ENCODE peak calls at places on chromosomes 13 and 19, in ten cellular contexts. B, D, F, U, Q, N, J, P, O and G are unnamed samples.

GRCh38 chr19:4174895-4175668 is 7.3 kb downstream of the SIRT6 start:
- DNase-seq in B (no peak), D (no peak), F (no peak), U (no peak), Q (no peak), N (no peak), J (no peak), P (no peak), O (no peak), G (no peak)

GRCh38 chr19:799076-799881 is 2.0 kb downstream of the PTBP1 start:
- DNase-seq in B (no peak), D (peak), F (peak), U (no peak), Q (peak), N (no peak), J (peak), P (no peak), O (peak), G (no peak)

GRCh38 chr13:75365724-75366173 is 116.2 kb downstream of the TBC1D4 start:
- DNase-seq in B (no peak), D (peak), F (no peak), U (no peak), Q (peak), N (no peak), J (no peak), P (peak), O (peak), G (no peak)

GRCh38 chr13:72129117-72129516 is 262.1 kb upstream of the DACH1 start:
- DNase-seq in B (no peak), D (no peak), F (no peak), U (no peak), Q (no peak), N (no peak), J (no peak), P (no peak), O (no peak), G (no peak)

GRCh38 chr19:16671652-16672274 is 10.8 kb downstream of the TMEM38A start:
- DNase-seq in B (no peak), D (no peak), F (no peak), U (no peak), Q (no peak), N (no peak), J (no peak), P (no peak), O (no peak), G (no peak)

GRCh38 chr19:33486936-33487793 is 34.4 kb downstream of the PEPD start:
- DNase-seq in B (no peak), D (no peak), F (no peak), U (peak), Q (no peak), N (no peak), J (no peak), P (no peak), O (no peak), G (no peak)

GRCh38 chr13:70890289-70890688 is 782.0 kb upstream of the KLHL1 start:
- DNase-seq in B (no peak), D (no peak), F (no peak), U (no peak), Q (no peak), N (no peak), J (no peak), P (no peak), O (no peak), G (no peak)

GRCh38 chr19:46118136-46118535 is 6.4 kb downstream of the IGFL3 start:
- DNase-seq in B (no peak), D (no peak), F (no peak), U (no peak), Q (no peak), N (no peak), J (no peak), P (no peak), O (no peak), G (no peak)

GRCh38 chr13:76954568-76954967 is 6.3 kb downstream of the ACOD1 start:
- DNase-seq in B (no peak), D (no peak), F (no peak), U (no peak), Q (no peak), N (no peak), J (no peak), P (no peak), O (no peak), G (no peak)

GRCh38 chr19:56566904-56567273 is 379 bp upstream of the ZNF470 start:
- DNase-seq in B (no peak), D (peak), F (peak), U (peak), Q (no peak), N (peak), J (no peak), P (peak), O (no peak), G (peak)

GRCh38 chr19:44694184-44694579 is 4.8 kb upstream of the CEACAM16 start:
- DNase-seq in B (no peak), D (peak), F (no peak), U (no peak), Q (no peak), N (no peak), J (peak), P (no peak), O (no peak), G (no peak)

GRCh38 chr13:48662226-48662625 is 8.5 kb downstream of the CYSLTR2 start:
- DNase-seq in B (no peak), D (no peak), F (no peak), U (no peak), Q (no peak), N (no peak), J (no peak), P (no peak), O (no peak), G (no peak)

GRCh38 chr19:13430790-13431582 is 75.3 kb downstream of the CACNA1A start:
- DNase-seq in B (no peak), D (peak), F (peak), U (peak), Q (peak), N (peak), J (peak), P (peak), O (peak), G (peak)

GRCh38 chr19:11479470-11480080 is 1.3 kb downstream of the ELAVL3 start:
- DNase-seq in B (no peak), D (no peak), F (peak), U (no peak), Q (no peak), N (peak), J (peak), P (no peak), O (no peak), G (no peak)

GRCh38 chr19:34482380-34483250 is 1.1 kb downstream of the WTIP start:
- DNase-seq in B (no peak), D (peak), F (peak), U (no peak), Q (peak), N (peak), J (no peak), P (no peak), O (peak), G (no peak)

GRCh38 chr13:104296301-104296700 is 1230.1 kb upstream of the SLC10A2 start:
- DNase-seq in B (no peak), D (no peak), F (no peak), U (no peak), Q (no peak), N (no peak), J (no peak), P (no peak), O (no peak), G (no peak)

GRCh38 chr19:33715462-33715861 is 81.2 kb upstream of the KCTD15 start:
- DNase-seq in B (no peak), D (no peak), F (no peak), U (no peak), Q (no peak), N (no peak), J (no peak), P (no peak), O (no peak), G (no peak)

GRCh38 chr13:82751221-82751620 is 1131.1 kb downstream of the SLITRK1 start:
- DNase-seq in B (no peak), D (no peak), F (no peak), U (no peak), Q (no peak), N (no peak), J (no peak), P (no peak), O (no peak), G (no peak)

GRCh38 chr13:30618938-30619289 is 1.2 kb downstream of the USPL1 start:
- DNase-seq in B (no peak), D (no peak), F (no peak), U (no peak), Q (no peak), N (no peak), J (no peak), P (no peak), O (no peak), G (no peak)

GRCh38 chr19:41309225-41310030 is 544 bp upstream of the CCDC97 start:
- DNase-seq in B (no peak), D (no peak), F (no peak), U (no peak), Q (no peak), N (no peak), J (no peak), P (no peak), O (peak), G (no peak)

GRCh38 chr13:44420376-44421220 is 47.0 kb downstream of the SERP2 start:
- DNase-seq in B (no peak), D (no peak), F (no peak), U (no peak), Q (no peak), N (no peak), J (no peak), P (no peak), O (peak), G (no peak)

GRCh38 chr19:51325161-51325979 is 13.9 kb downstream of the IGLON5 start:
- DNase-seq in B (no peak), D (no peak), F (no peak), U (no peak), Q (no peak), N (no peak), J (no peak), P (no peak), O (no peak), G (peak)

GRCh38 chr13:37715606-37716015 is 117.0 kb upstream of the POSTN start:
- DNase-seq in B (no peak), D (peak), F (no peak), U (no peak), Q (peak), N (no peak), J (no peak), P (peak), O (no peak), G (no peak)

GRCh38 chr13:19061278-19061677 is 120.3 kb downstream of the TUBA3C start:
- DNase-seq in B (no peak), D (no peak), F (no peak), U (no peak), Q (no peak), N (no peak), J (no peak), P (no peak), O (no peak), G (no peak)

GRCh38 chr19:10343495-10343894 is 4.1 kb upstream of the ICAM3 start:
- DNase-seq in B (no peak), D (no peak), F (no peak), U (no peak), Q (no peak), N (no peak), J (no peak), P (no peak), O (no peak), G (no peak)

GRCh38 chr19:41219924-41220567 is 1.0 kb downstream of the AXL start:
- DNase-seq in B (no peak), D (peak), F (no peak), U (no peak), Q (peak), N (no peak), J (peak), P (peak), O (peak), G (no peak)

GRCh38 chr13:34469212-34469983 is 472.7 kb upstream of the NBEA start:
- DNase-seq in B (no peak), D (peak), F (no peak), U (no peak), Q (no peak), N (no peak), J (no peak), P (no peak), O (no peak), G (no peak)

GRCh38 chr13:76820759-76821158 is 65.4 kb downstream of the KCTD12 start:
- DNase-seq in B (no peak), D (peak), F (no peak), U (no peak), Q (no peak), N (no peak), J (no peak), P (no peak), O (peak), G (no peak)

GRCh38 chr19:2491130-2491801 is 15.3 kb downstream of the GADD45B start:
- DNase-seq in B (no peak), D (peak), F (no peak), U (peak), Q (peak), N (no peak), J (no peak), P (peak), O (peak), G (no peak)

GRCh38 chr19:37943480-37943879 is 36.5 kb downstream of the SIPA1L3 start:
- DNase-seq in B (no peak), D (no peak), F (no peak), U (no peak), Q (no peak), N (no peak), J (peak), P (no peak), O (no peak), G (no peak)

GRCh38 chr19:50667177-50667758 is 18.0 kb downstream of the C19orf81 start:
- DNase-seq in B (no peak), D (no peak), F (peak), U (no peak), Q (no peak), N (no peak), J (no peak), P (no peak), O (no peak), G (no peak)

GRCh38 chr19:44582581-44583265 is 30.6 kb upstream of the IGSF23 start:
- DNase-seq in B (no peak), D (peak), F (peak), U (no peak), Q (no peak), N (peak), J (peak), P (no peak), O (no peak), G (no peak)

GRCh38 chr19:57559008-57559403 is 657 bp downstream of the ZNF550 start:
- DNase-seq in B (no peak), D (peak), F (peak), U (peak), Q (no peak), N (peak), J (peak), P (peak), O (peak), G (no peak)

GRCh38 chr13:28161370-28161769 is 23.0 kb downstream of the PAN3 start:
- DNase-seq in B (no peak), D (peak), F (no peak), U (no peak), Q (peak), N (no peak), J (no peak), P (no peak), O (peak), G (no peak)

GRCh38 chr19:32916969-32917611 is 47.5 kb upstream of the SLC7A9 start:
- DNase-seq in B (no peak), D (peak), F (no peak), U (no peak), Q (no peak), N (no peak), J (no peak), P (no peak), O (no peak), G (no peak)

GRCh38 chr13:76672422-76672821 is 213.8 kb downstream of the KCTD12 start:
- DNase-seq in B (no peak), D (peak), F (no peak), U (no peak), Q (peak), N (no peak), J (no peak), P (no peak), O (peak), G (no peak)

GRCh38 chr13:30660796-30661195 is 43.1 kb downstream of the USPL1 start:
- DNase-seq in B (no peak), D (no peak), F (no peak), U (no peak), Q (no peak), N (no peak), J (no peak), P (no peak), O (no peak), G (no peak)

GRCh38 chr19:6963937-6964336 is 57.3 kb downstream of the MBD3L2B start:
- DNase-seq in B (no peak), D (no peak), F (no peak), U (no peak), Q (no peak), N (peak), J (peak), P (no peak), O (no peak), G (no peak)
- TF ChIP-seq CTCF in B (no peak), D (peak), F (no peak), U (peak), Q (no peak), N (no peak), J (peak), P (peak), O (peak), G (peak)

GRCh38 chr13:112843392-112844250 is 125.4 kb upstream of the MCF2L start:
- DNase-seq in B (no peak), D (no peak), F (no peak), U (no peak), Q (no peak), N (no peak), J (no peak), P (no peak), O (no peak), G (no peak)

GRCh38 chr13:112844411-112844810 is 124.6 kb upstream of the MCF2L start:
- DNase-seq in B (no peak), D (no peak), F (no peak), U (no peak), Q (no peak), N (no peak), J (no peak), P (no peak), O (no peak), G (no peak)

GRCh38 chr13:112842343-112842856 is 126.6 kb upstream of the MCF2L start:
- DNase-seq in B (no peak), D (peak), F (peak), U (no peak), Q (no peak), N (no peak), J (no peak), P (peak), O (no peak), G (no peak)

GRCh38 chr13:112844879-112845278 is 124.1 kb upstream of the MCF2L start:
- DNase-seq in B (no peak), D (no peak), F (no peak), U (no peak), Q (no peak), N (no peak), J (no peak), P (no peak), O (no peak), G (no peak)

GRCh38 chr13:112842931-112843391 is 126.1 kb upstream of the MCF2L start:
- DNase-seq in B (no peak), D (peak), F (no peak), U (no peak), Q (no peak), N (no peak), J (no peak), P (no peak), O (no peak), G (no peak)
- TF ChIP-seq CTCF in B (no peak), D (no peak), F (no peak), U (no peak), Q (no peak), N (no peak), J (no peak), P (no peak), O (no peak), G (no peak)

GRCh38 chr19:36049080-36049698 is 4.9 kb downstream of the THAP8 start:
- DNase-seq in B (no peak), D (no peak), F (no peak), U (no peak), Q (no peak), N (no peak), J (no peak), P (no peak), O (no peak), G (no peak)

GRCh38 chr19:36054119-36054732 is at the start of gene THAP8:
- DNase-seq in B (peak), D (peak), F (peak), U (peak), Q (peak), N (peak), J (peak), P (peak), O (peak), G (peak)

GRCh38 chr19:36051637-36052036 is 2.4 kb downstream of the THAP8 start:
- DNase-seq in B (no peak), D (no peak), F (no peak), U (no peak), Q (no peak), N (peak), J (no peak), P (no peak), O (no peak), G (no peak)

GRCh38 chr19:36047835-36048234 is 6.2 kb downstream of the THAP8 start:
- DNase-seq in B (no peak), D (no peak), F (no peak), U (no peak), Q (no peak), N (no peak), J (no peak), P (no peak), O (peak), G (no peak)

GRCh38 chr19:36051236-36051635 is 2.8 kb downstream of the THAP8 start:
- DNase-seq in B (no peak), D (no peak), F (peak), U (no peak), Q (no peak), N (peak), J (peak), P (no peak), O (no peak), G (no peak)
- TF ChIP-seq CTCF in B (no peak), D (peak), F (no peak), U (no peak), Q (peak), N (peak), J (peak), P (peak), O (peak), G (no peak)

DNA sequence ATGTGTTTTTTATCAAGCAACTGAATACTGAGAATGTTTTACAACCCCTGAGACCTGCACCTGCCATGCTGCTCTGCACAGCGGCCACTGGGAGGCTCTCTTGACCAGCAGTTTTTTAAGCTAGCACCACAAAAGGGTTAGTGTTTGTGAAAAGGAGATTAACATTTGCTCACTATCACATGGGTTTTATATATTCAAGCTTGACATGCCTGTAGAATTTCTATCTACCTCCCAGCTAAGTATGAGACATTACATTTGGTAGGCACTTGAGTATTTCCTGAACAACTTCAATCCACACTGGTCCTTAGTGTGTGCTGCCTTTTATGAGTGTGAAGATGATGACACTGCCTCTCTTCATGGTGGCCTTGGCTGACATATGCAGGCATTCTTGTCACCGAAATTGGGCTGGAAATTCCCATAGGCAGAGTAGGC is 1238.9 kb downstream of the UQCRFS1 start:
- DNase-seq in B (no peak), D (peak), F (peak), U (no peak), Q (no peak), N (peak), J (peak), P (peak), O (peak), G (no peak)
- TF ChIP-seq CTCF in B (no peak), D (peak), F (peak), U (peak), Q (peak), N (peak), J (peak), P (peak), O (peak), G (no peak)

DNA sequence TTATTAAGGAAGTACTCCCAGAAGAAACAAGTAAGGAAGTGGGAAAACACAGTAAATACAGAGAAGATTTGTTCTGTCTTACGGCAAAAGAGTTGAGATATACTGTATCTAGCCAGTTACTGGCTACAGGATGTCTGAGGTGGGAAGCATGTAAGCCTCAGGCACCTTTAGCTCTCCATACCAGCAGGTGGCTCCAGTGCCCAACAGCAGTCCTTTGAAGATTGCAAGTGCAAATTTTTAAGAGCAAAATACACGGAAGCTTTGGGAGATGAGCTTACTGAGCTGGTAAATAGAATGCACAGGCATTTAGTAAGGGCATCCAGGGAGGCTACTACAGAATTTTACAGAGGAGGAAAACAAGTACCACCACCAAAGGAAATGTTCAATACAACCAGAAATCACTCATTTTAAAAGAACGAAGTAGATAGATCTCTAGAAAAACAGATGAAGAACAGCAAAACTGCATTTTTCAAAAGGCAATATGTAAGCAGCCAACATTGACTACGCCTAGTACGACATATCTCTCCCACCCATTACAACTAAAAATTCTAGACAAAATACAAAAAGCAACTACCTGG is 57.9 kb upstream of the VSTM2B start:
- DNase-seq in B (no peak), D (peak), F (no peak), U (no peak), Q (peak), N (peak), J (no peak), P (no peak), O (peak), G (no peak)
- TF ChIP-seq CTCF in B (no peak), D (peak), F (no peak), U (no peak), Q (peak), N (peak), J (peak), P (no peak), O (peak), G (no peak)

GRCh38 chr13:111345682-111346081 is 25.2 kb downstream of the TEX29 start:
- DNase-seq in B (no peak), D (no peak), F (no peak), U (no peak), Q (no peak), N (no peak), J (no peak), P (no peak), O (no peak), G (no peak)
- TF ChIP-seq CTCF in B (no peak), D (no peak), F (no peak), U (no peak), Q (no peak), N (no peak), J (no peak), P (no peak), O (no peak), G (no peak)